ENCODE peak calls at places on chromosome 1, in seven cellular contexts. S, X, C, L, G, F and I are unnamed samples.

GRCh38 chr1:9455487-9456237 is 83.6 kb upstream of the SLC25A33 start:
- DNase-seq in L (peak; percentile 65), C (peak; percentile 49), G (peak; percentile 68), X (peak; percentile 76), F (peak; percentile 35), S (peak; percentile 73), I (no peak)

GRCh38 chr1:31587720-31588423 is 11.6 kb downstream of the TINAGL1 start:
- DNase-seq in S (no peak), L (peak; percentile 64), G (peak; percentile 31), F (peak; percentile 66), C (peak; percentile 11), X (peak; percentile 68), I (no peak)

GRCh38 chr1:185920602-185921001 is 186.4 kb downstream of the HMCN1 start:
- DNase-seq in X (no peak), S (no peak), G (no peak), L (no peak), C (no peak), F (no peak), I (no peak)

GRCh38 chr1:72221811-72222210 is 60.5 kb downstream of the NEGR1 start:
- DNase-seq in X (no peak), F (no peak), S (no peak), G (no peak), C (no peak), L (no peak), I (no peak)

GRCh38 chr1:56446531-56447098 is 132.7 kb downstream of the PLPP3 start:
- DNase-seq in C (no peak), L (no peak), S (peak; percentile 71), X (peak; percentile 60), G (peak; percentile 77), F (no peak), I (no peak)

GRCh38 chr1:232795497-232796068 is 9.6 kb upstream of the MAP10 start:
- DNase-seq in G (no peak), F (no peak), S (no peak), X (no peak), L (no peak), C (no peak), I (no peak)

GRCh38 chr1:42282024-42282579 is 52.9 kb downstream of the FOXJ3 start:
- DNase-seq in S (no peak), F (no peak), X (no peak), C (no peak), G (peak; percentile 45), L (no peak), I (no peak)

GRCh38 chr1:47809301-47810084 is 187.7 kb downstream of the TRABD2B start:
- DNase-seq in F (peak; percentile 8), G (no peak), C (no peak), X (no peak), S (no peak), L (peak; percentile 94), I (no peak)

GRCh38 chr1:57620589-57620988 is 196.7 kb upstream of the DAB1 start:
- DNase-seq in G (no peak), F (no peak), C (no peak), X (no peak), L (no peak), S (no peak), I (no peak)

GRCh38 chr1:151352001-151352718 is 5.1 kb upstream of the RFX5 start:
- DNase-seq in F (peak; percentile 23), L (no peak), C (no peak), S (no peak), G (no peak), X (no peak), I (no peak)

GRCh38 chr1:146039844-146040194 is 18.3 kb upstream of the HJV start:
- DNase-seq in F (peak; percentile 19), L (no peak), S (no peak), X (no peak), G (no peak), C (no peak), I (no peak)
- H3K27ac ChIP-seq in F (peak overlapping the region; percentile 95), L (no peak overlapping the region), S (peak overlapping the region; percentile 88), X (peak overlapping the region; percentile 72), G (no peak overlapping the region), C (no peak overlapping the region), I (peak overlapping the region; percentile 94)

DNA sequence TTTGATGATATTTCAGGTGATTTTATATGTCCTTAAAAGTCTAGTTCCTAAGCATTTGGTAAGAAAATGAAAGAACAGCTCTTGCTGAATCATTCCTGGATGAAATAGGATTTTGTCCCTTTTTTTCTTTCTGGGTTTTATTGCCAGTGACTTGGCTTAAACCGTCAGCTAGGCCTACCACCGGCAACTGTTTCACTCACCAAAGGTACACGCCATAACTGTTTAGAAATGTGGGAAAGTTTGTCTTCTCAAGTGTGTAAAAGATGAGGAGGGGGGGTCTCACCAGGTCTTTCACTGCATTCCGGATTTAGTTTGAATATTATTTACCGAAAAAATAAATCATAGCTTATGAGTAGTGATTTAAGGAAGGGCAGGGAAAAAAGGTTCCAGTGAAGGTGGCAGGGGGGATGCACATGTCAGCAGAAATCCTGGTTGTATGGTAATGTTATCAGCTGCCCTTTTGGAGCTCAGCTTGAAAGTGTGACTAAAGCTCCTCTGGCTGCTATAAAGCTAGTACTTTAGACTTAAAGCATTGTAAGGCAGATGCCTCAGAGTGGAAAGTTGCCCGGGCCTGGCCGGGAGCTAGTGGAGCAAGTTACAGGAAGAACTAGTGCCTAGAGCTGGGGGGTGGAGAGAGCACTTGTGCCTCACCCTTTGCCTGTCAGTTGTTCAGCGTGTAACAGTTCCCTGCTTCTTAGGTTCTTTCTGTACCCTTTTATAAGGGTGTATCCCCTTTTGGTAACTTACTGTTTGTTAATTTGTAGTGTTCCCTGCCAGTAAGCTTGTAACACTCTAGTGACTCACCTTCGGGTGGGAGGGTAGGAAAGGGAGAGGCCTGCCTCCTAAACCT is 3.1 kb downstream of the ATP1A1 start:
- DNase-seq in C (peak; percentile 16), S (peak; percentile 93), G (peak; percentile 88), F (peak; percentile 46), X (peak; percentile 85), L (peak; percentile 81), I (no peak)
- H3K27ac ChIP-seq in C (peak overlapping the region; percentile 71), S (peak overlapping the region; percentile 97), G (peak overlapping the region; percentile 57), F (peak overlapping the region; percentile 93), X (peak overlapping the region; percentile 43), L (peak overlapping the region; percentile 58), I (peak overlapping the region; percentile 97)

GRCh38 chr1:208179850-208180416 is 64.3 kb downstream of the PLXNA2 start:
- DNase-seq in G (no peak), S (no peak), C (no peak), X (no peak), L (no peak), F (no peak), I (no peak)
- H3K27ac ChIP-seq in G (no peak overlapping the region), S (no peak overlapping the region), C (no peak overlapping the region), X (no peak overlapping the region), L (no peak overlapping the region), F (peak overlapping the region; percentile 49), I (no peak overlapping the region)

GRCh38 chr1:16913866-16914662 is 7.7 kb upstream of the CROCC start:
- DNase-seq in L (peak; percentile 87), X (peak; percentile 94), C (peak; percentile 90), S (peak; percentile 93), G (peak; percentile 91), F (peak; percentile 89), I (peak; percentile 78)
- H3K27ac ChIP-seq in L (peak overlapping the region; percentile 49), X (peak overlapping the region; percentile 73), C (peak overlapping the region; percentile 67), S (peak overlapping the region; percentile 68), G (no peak overlapping the region), F (peak overlapping the region; percentile 97), I (peak overlapping the region; percentile 88)

GRCh38 chr1:116260096-116260495 is 112.9 kb upstream of the ATP1A1 start:
- DNase-seq in C (no peak), G (no peak), S (no peak), X (no peak), L (no peak), F (no peak), I (no peak)

GRCh38 chr1:116258668-116259419 is 114.2 kb upstream of the ATP1A1 start:
- DNase-seq in F (no peak), X (no peak), G (no peak), S (no peak), L (no peak), C (no peak), I (no peak)

GRCh38 chr1:116259665-116260064 is 113.4 kb upstream of the ATP1A1 start:
- DNase-seq in F (no peak), L (no peak), X (no peak), C (peak; percentile 7), S (no peak), G (no peak), I (no peak)

GRCh38 chr1:116261227-116261626 is 111.8 kb upstream of the ATP1A1 start:
- DNase-seq in C (no peak), G (no peak), L (peak; percentile 63), F (no peak), X (no peak), S (no peak), I (no peak)

GRCh38 chr1:116260621-116261020 is 112.4 kb upstream of the ATP1A1 start:
- DNase-seq in G (no peak), S (no peak), X (no peak), F (no peak), C (no peak), L (no peak), I (no peak)
- H3K27ac ChIP-seq in G (no peak overlapping the region), S (no peak overlapping the region), X (no peak overlapping the region), F (no peak overlapping the region), C (no peak overlapping the region), L (peak overlapping the region; percentile 63), I (no peak overlapping the region)

DNA sequence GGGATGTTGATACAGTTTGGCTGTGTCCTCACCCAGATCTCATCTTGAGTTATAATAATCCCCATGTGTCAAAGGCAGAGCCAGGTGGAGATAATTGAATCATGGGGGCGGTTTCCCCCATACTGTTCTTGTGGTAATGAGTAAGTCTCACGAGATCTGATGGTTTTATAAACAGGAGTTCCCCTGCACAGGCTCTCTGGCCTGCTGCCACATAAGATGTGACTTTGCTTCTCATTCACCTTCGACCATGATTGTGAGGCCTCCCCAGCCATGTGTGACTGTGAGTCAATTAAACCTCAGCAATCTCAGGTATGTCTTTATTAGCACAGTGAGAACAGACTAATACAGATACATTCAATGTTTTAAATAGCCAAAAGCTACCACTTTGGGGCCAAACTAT is 41.1 kb downstream of the SLC35F3 start:
- DNase-seq in L (no peak), X (no peak), S (no peak), C (no peak), G (no peak), F (peak; percentile 14), I (no peak)
- H3K27ac ChIP-seq in L (no peak overlapping the region), X (no peak overlapping the region), S (no peak overlapping the region), C (no peak overlapping the region), G (no peak overlapping the region), F (no peak overlapping the region), I (no peak overlapping the region)